ENCODE peak calls at places on chromosomes 2 and 18, in five cellular contexts. K is left ventricle myocardium inferior; M is pancreas; Q is naive thymus-derived CD4-positive, alpha-beta T cell; W is colonic mucosa. V is an unnamed sample.
A peak's percentile ranks its signal among the peaks of the same experiment; 100 is the strongest.

GRCh38 chr2:23967846-23968245 is 27.6 kb downstream of the UBXN2A start:
- DNase-seq in K (no peak), M (no peak), Q (no peak), W (no peak), V (no peak)

GRCh38 chr2:74908763-74909444 is 49.5 kb upstream of the POLE4 start:
- DNase-seq in K (no peak), M (no peak), Q (no peak), W (peak; percentile 87), V (peak; percentile 56)

GRCh38 chr18:51330148-51330547 is 132.7 kb upstream of the MEX3C start:
- DNase-seq in K (no peak), M (no peak), Q (no peak), W (no peak), V (no peak)

GRCh38 chr18:59566507-59566906 is 130.7 kb downstream of the CCBE1 start:
- DNase-seq in K (no peak), M (no peak), Q (no peak), W (no peak), V (no peak)

GRCh38 chr18:56286775-56287174 is 351.6 kb downstream of the TXNL1 start:
- DNase-seq in K (no peak), M (no peak), Q (no peak), W (no peak), V (no peak)

GRCh38 chr2:39437522-39438296 is 624 bp upstream of the MAP4K3 start:
- DNase-seq in K (peak; percentile 28), M (peak; percentile 61), Q (peak; percentile 52), W (peak; percentile 81), V (peak; percentile 45)

GRCh38 chr2:240494194-240494793 is 58.8 kb downstream of the GPC1 start:
- DNase-seq in K (no peak), M (no peak), Q (no peak), W (no peak), V (no peak)

GRCh38 chr18:12597775-12598174 is 60.1 kb downstream of the SPIRE1 start:
- DNase-seq in K (peak; percentile 29), M (peak; percentile 26), Q (no peak), W (no peak), V (peak; percentile 69)

GRCh38 chr2:147829106-147829505 is 15.7 kb upstream of the ACVR2A start:
- DNase-seq in K (no peak), M (no peak), Q (no peak), W (no peak), V (no peak)

GRCh38 chr18:2390158-2390557 is 181.1 kb downstream of the METTL4 start:
- DNase-seq in K (no peak), M (no peak), Q (no peak), W (no peak), V (no peak)

GRCh38 chr2:28047698-28048097 is 157.2 kb downstream of the BABAM2 start:
- DNase-seq in K (no peak), M (no peak), Q (no peak), W (no peak), V (no peak)

GRCh38 chr2:173214213-173214612 is 138.6 kb downstream of the MAP3K20 start:
- DNase-seq in K (no peak), M (no peak), Q (no peak), W (no peak), V (no peak)

GRCh38 chr18:67456691-67457090 is 59.8 kb downstream of the DSEL start:
- DNase-seq in K (no peak), M (no peak), Q (no peak), W (no peak), V (no peak)

GRCh38 chr2:69138793-69139510 is 126.0 kb downstream of the ANTXR1 start:
- DNase-seq in K (no peak), M (no peak), Q (no peak), W (peak; percentile 65), V (no peak)

GRCh38 chr18:57819671-57820460 is 16.8 kb upstream of the ATP8B1 start:
- DNase-seq in K (peak; percentile 62), M (peak; percentile 92), Q (no peak), W (peak; percentile 89), V (peak; percentile 83)

GRCh38 chr18:76565238-76566173 is 70.5 kb upstream of the ZNF516 start:
- DNase-seq in K (peak; percentile 67), M (peak; percentile 60), Q (no peak), W (peak; percentile 58), V (peak; percentile 76)

GRCh38 chr2:121815216-121815615 is 59.8 kb downstream of the TSN start:
- DNase-seq in K (no peak), M (no peak), Q (no peak), W (no peak), V (no peak)

GRCh38 chr2:65658253-65658652 is 225.9 kb upstream of the SPRED2 start:
- DNase-seq in K (no peak), M (no peak), Q (no peak), W (no peak), V (no peak)

GRCh38 chr2:44075536-44075935 is 79.7 kb upstream of the LRPPRC start:
- DNase-seq in K (no peak), M (no peak), Q (no peak), W (no peak), V (no peak)

GRCh38 chr2:120905298-120905697 is 169.6 kb downstream of the GLI2 start:
- DNase-seq in K (no peak), M (no peak), Q (no peak), W (no peak), V (no peak)

GRCh38 chr2:38178556-38179419 is 102.8 kb upstream of the CYP1B1 start:
- DNase-seq in K (no peak), M (no peak), Q (no peak), W (no peak), V (no peak)

GRCh38 chr2:45237850-45238542 is 228.7 kb upstream of the SIX2 start:
- DNase-seq in K (peak; percentile 29), M (no peak), Q (no peak), W (no peak), V (peak; percentile 28)

GRCh38 chr2:227861011-227861410 is 10.4 kb upstream of the DAW1 start:
- DNase-seq in K (no peak), M (no peak), Q (no peak), W (no peak), V (no peak)

GRCh38 chr2:157692768-157693167 is 64.1 kb upstream of the ACVR1C start:
- DNase-seq in K (no peak), M (no peak), Q (no peak), W (no peak), V (no peak)

GRCh38 chr18:56196495-56197225 is 441.7 kb downstream of the TXNL1 start:
- DNase-seq in K (no peak), M (no peak), Q (no peak), W (no peak), V (no peak)

GRCh38 chr2:84788498-84788897 is 92.4 kb downstream of the TRABD2A start:
- DNase-seq in K (no peak), M (no peak), Q (no peak), W (no peak), V (no peak)

GRCh38 chr2:37881397-37881796 is 43.7 kb upstream of the RMDN2 start:
- DNase-seq in K (no peak), M (no peak), Q (no peak), W (no peak), V (no peak)

GRCh38 chr18:49137093-49137492 is 186.3 kb upstream of the SMAD7 start:
- DNase-seq in K (no peak), M (no peak), Q (no peak), W (no peak), V (no peak)

GRCh38 chr2:205069928-205070327 is 524.7 kb downstream of the PARD3B start:
- DNase-seq in K (no peak), M (no peak), Q (no peak), W (no peak), V (no peak)
- H3K4me3 ChIP-seq in K (no peak overlapping the region), M (no peak overlapping the region), Q (no peak overlapping the region), W (no peak overlapping the region), V (no peak overlapping the region)

GRCh38 chr2:98408155-98408554 is 36.5 kb upstream of the INPP4A start:
- DNase-seq in K (no peak), M (no peak), Q (no peak), W (no peak), V (no peak)
- H3K4me3 ChIP-seq in K (no peak overlapping the region), M (no peak overlapping the region), Q (no peak overlapping the region), W (no peak overlapping the region), V (no peak overlapping the region)

DNA sequence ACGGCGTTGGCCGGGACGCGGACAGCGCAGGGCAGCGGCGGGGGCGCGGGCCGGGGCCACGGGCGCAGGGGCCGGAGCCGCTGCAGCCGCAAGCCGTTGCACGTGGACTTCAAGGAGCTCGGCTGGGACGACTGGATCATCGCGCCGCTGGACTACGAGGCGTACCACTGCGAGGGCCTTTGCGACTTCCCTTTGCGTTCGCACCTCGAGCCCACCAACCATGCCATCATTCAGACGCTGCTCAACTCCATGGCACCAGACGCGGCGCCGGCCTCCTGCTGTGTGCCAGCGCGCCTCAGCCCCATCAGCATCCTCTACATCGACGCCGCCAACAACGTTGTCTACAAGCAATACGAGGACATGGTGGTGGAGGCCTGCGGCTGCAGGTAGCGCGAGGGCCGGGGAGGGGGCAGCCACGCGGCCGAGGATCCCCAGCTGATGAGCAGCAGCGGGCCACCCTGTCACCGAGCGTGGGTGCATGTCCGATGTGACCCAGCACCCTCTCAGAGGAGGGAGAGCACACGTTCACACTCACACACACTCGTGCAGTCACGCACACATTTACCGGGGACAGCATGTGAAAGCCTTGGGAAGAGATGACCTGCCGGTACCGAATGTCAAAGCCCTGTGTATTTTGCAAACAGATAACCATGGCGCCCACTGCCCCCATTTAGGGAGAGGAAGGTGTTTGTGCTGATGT is 4.2 kb downstream of the GDF7 start:
- DNase-seq in K (no peak), M (no peak), Q (no peak), W (no peak), V (no peak)
- H3K4me3 ChIP-seq in K (peak overlapping the region; percentile 67), M (no peak overlapping the region), Q (no peak overlapping the region), W (no peak overlapping the region), V (no peak overlapping the region)

GRCh38 chr2:211413746-211414145 is 857.3 kb downstream of the CPS1 start:
- DNase-seq in K (no peak), M (no peak), Q (no peak), W (no peak), V (no peak)

GRCh38 chr2:211417544-211417943 is 861.1 kb downstream of the CPS1 start:
- DNase-seq in K (no peak), M (no peak), Q (no peak), W (no peak), V (no peak)

GRCh38 chr2:211416373-211416772 is 860.0 kb downstream of the CPS1 start:
- DNase-seq in K (no peak), M (no peak), Q (no peak), W (no peak), V (no peak)
- H3K4me3 ChIP-seq in K (no peak overlapping the region), M (no peak overlapping the region), Q (no peak overlapping the region), W (no peak overlapping the region), V (no peak overlapping the region)

DNA sequence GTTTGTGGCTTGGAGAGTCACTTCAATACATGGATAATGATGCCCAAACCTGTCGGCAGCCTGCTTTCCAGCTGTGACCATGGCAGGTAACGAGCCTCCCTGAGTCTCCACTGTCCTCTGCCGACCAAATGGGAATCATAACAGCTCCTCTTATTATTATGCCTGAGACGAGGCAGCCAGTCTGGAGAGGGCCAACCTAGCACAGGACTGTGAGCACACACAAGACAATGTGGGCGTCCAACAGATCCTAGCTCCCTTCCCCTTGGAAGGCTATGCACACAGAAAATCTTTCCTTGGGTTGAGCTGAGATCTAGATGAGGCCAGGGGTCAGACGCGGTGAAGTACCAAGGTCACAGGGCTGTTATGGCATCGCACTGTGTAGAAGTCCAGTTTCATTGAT is 890 bp upstream of the SLC4A3 start:
- DNase-seq in K (no peak), M (no peak), Q (no peak), W (no peak), V (no peak)
- H3K4me3 ChIP-seq in K (peak overlapping the region; percentile 69), M (no peak overlapping the region), Q (no peak overlapping the region), W (no peak overlapping the region), V (no peak overlapping the region)

V was measured in lung.